ENCODE peak calls at places on chromosomes 2 and 18, in six cellular contexts. U, Q, L, Z, T and R are unnamed samples.

GRCh38 chr18:44321868-44322590 is 358.7 kb upstream of the SETBP1 start:
- DNase-seq in Z (no peak), T (no peak), L (no peak), U (no peak), Q (no peak), R (no peak)

GRCh38 chr18:68797901-68798300 is at the start of gene CCDC102B:
- DNase-seq in T (no peak), Q (peak; percentile 86), L (no peak), U (no peak), Z (no peak), R (no peak)

GRCh38 chr18:12839057-12839525 is 44.9 kb downstream of the PTPN2 start:
- DNase-seq in U (no peak), T (no peak), Q (peak; percentile 18), L (no peak), Z (peak; percentile 49), R (peak; percentile 61)

GRCh38 chr2:50225021-50225928 is 806.7 kb downstream of the NRXN1 start:
- DNase-seq in T (peak; percentile 74), L (no peak), Z (no peak), U (no peak), Q (no peak), R (no peak)

GRCh38 chr2:236051803-236052202 is 116.4 kb downstream of the GBX2 start:
- DNase-seq in Q (no peak), U (no peak), T (no peak), L (no peak), Z (no peak), R (no peak)

GRCh38 chr2:134919360-134920210 is 963 bp downstream of the CCNT2 start:
- DNase-seq in Q (peak; percentile 56), T (no peak), U (peak; percentile 60), L (no peak), Z (peak; percentile 71), R (peak; percentile 34)

GRCh38 chr2:191178066-191178701 is 27.4 kb upstream of the STAT4 start:
- DNase-seq in T (no peak), U (no peak), Z (no peak), Q (no peak), L (no peak), R (no peak)

GRCh38 chr2:146143971-146144370 is 1624.1 kb upstream of the ZEB2 start:
- DNase-seq in L (no peak), T (no peak), Z (no peak), Q (peak; percentile 72), U (no peak), R (no peak)

GRCh38 chr2:46286715-46287114 is 10.5 kb upstream of the EPAS1 start:
- DNase-seq in Z (no peak), T (peak; percentile 54), L (no peak), Q (no peak), U (no peak), R (no peak)

GRCh38 chr2:46559257-46559656 is 79.9 kb downstream of the TMEM247 start:
- DNase-seq in L (no peak), T (no peak), Z (no peak), Q (no peak), U (no peak), R (no peak)

GRCh38 chr18:11747286-11747685 is 58.2 kb downstream of the GNAL start:
- DNase-seq in T (no peak), L (no peak), Q (no peak), U (no peak), Z (no peak), R (no peak)

GRCh38 chr2:149904352-149904751 is 316.8 kb upstream of the MMADHC start:
- DNase-seq in T (no peak), L (no peak), Q (no peak), U (no peak), Z (no peak), R (no peak)

GRCh38 chr2:12579018-12579417 is 137.7 kb upstream of the TRIB2 start:
- DNase-seq in T (no peak), U (no peak), L (no peak), Q (no peak), Z (no peak), R (no peak)

GRCh38 chr2:109185801-109186570 is 57.0 kb downstream of the SH3RF3 start:
- DNase-seq in Z (no peak), L (no peak), T (peak; percentile 34), U (no peak), Q (no peak), R (no peak)

GRCh38 chr2:28055325-28055970 is 164.9 kb downstream of the BABAM2 start:
- DNase-seq in U (no peak), T (no peak), Z (no peak), L (no peak), Q (no peak), R (no peak)

GRCh38 chr2:232524771-232525170 is 1.2 kb upstream of the CHRND start:
- DNase-seq in Z (no peak), L (no peak), T (no peak), Q (no peak), U (no peak), R (no peak)

GRCh38 chr2:109341904-109342303 is 212.9 kb downstream of the SH3RF3 start:
- DNase-seq in T (no peak), U (peak; percentile 13), L (no peak), Z (no peak), Q (no peak), R (no peak)

GRCh38 chr2:182006606-182007005 is 21.0 kb downstream of the PPP1R1C start:
- DNase-seq in L (no peak), Z (no peak), T (no peak), U (no peak), Q (no peak), R (no peak)

GRCh38 chr2:128901572-128902391 is 583.1 kb upstream of the HS6ST1 start:
- DNase-seq in U (no peak), T (no peak), L (no peak), Q (no peak), Z (peak; percentile 22), R (no peak)

GRCh38 chr18:80246656-80247402 is 485 bp downstream of the PARD6G start:
- DNase-seq in U (no peak), Q (peak; percentile 29), L (no peak), T (peak; percentile 81), Z (no peak), R (no peak)

GRCh38 chr2:37713258-37713700 is 41.8 kb upstream of the CDC42EP3 start:
- DNase-seq in L (no peak), U (no peak), Z (no peak), T (no peak), Q (peak; percentile 95), R (peak; percentile 72)

GRCh38 chr2:29063646-29064372 is 10.5 kb downstream of the PCARE start:
- DNase-seq in L (no peak), U (no peak), T (no peak), Q (no peak), Z (no peak), R (no peak)

GRCh38 chr2:46297546-46298271 is 502 bp downstream of the EPAS1 start:
- DNase-seq in Z (peak; percentile 82), U (peak; percentile 93), Q (peak; percentile 38), L (no peak), T (peak; percentile 91), R (peak; percentile 77)

GRCh38 chr18:6885992-6886823 is 156.7 kb downstream of the ARHGAP28 start:
- DNase-seq in Q (peak; percentile 65), T (peak; percentile 73), Z (no peak), L (no peak), U (peak; percentile 59), R (peak; percentile 47)

GRCh38 chr18:73153271-73153670 is 285.5 kb upstream of the NETO1 start:
- DNase-seq in T (no peak), Z (no peak), Q (no peak), L (peak; percentile 19), U (no peak), R (no peak)

GRCh38 chr2:53886406-53887280 is 26.9 kb upstream of the GPR75 start:
- DNase-seq in Z (no peak), U (no peak), Q (no peak), L (no peak), T (no peak), R (no peak)

GRCh38 chr2:232492963-232493700 is 5.5 kb upstream of the ECEL1 start:
- DNase-seq in Q (no peak), L (no peak), U (no peak), T (peak; percentile 44), Z (no peak), R (no peak)

GRCh38 chr18:42052137-42052708 is 97.2 kb downstream of the PIK3C3 start:
- DNase-seq in Q (peak; percentile 20), L (no peak), Z (no peak), U (no peak), T (no peak), R (peak; percentile 33)

GRCh38 chr2:217845251-217845650 is 157.5 kb downstream of the TNS1 start:
- DNase-seq in U (no peak), Z (no peak), Q (no peak), T (no peak), L (no peak), R (no peak)
- H3K4me1 ChIP-seq in U (no peaks in the 10 kb centered on the region), Z (no peaks in the 10 kb centered on the region), Q (peaks cover 13% of the 10 kb centered on the region), T (no peaks in the 10 kb centered on the region), L (peaks cover 19% of the 10 kb centered on the region), R (no peaks in the 10 kb centered on the region)

GRCh38 chr2:17652681-17653080 is 100.9 kb downstream of the SMC6 start:
- DNase-seq in Q (no peak), T (no peak), U (peak; percentile 2), Z (no peak), L (no peak), R (no peak)
- H3K4me1 ChIP-seq in Q (no peaks in the 10 kb centered on the region), T (no peaks in the 10 kb centered on the region), U (no peaks in the 10 kb centered on the region), Z (no peaks in the 10 kb centered on the region), L (no peaks in the 10 kb centered on the region), R (peaks cover 15% of the 10 kb centered on the region)

DNA sequence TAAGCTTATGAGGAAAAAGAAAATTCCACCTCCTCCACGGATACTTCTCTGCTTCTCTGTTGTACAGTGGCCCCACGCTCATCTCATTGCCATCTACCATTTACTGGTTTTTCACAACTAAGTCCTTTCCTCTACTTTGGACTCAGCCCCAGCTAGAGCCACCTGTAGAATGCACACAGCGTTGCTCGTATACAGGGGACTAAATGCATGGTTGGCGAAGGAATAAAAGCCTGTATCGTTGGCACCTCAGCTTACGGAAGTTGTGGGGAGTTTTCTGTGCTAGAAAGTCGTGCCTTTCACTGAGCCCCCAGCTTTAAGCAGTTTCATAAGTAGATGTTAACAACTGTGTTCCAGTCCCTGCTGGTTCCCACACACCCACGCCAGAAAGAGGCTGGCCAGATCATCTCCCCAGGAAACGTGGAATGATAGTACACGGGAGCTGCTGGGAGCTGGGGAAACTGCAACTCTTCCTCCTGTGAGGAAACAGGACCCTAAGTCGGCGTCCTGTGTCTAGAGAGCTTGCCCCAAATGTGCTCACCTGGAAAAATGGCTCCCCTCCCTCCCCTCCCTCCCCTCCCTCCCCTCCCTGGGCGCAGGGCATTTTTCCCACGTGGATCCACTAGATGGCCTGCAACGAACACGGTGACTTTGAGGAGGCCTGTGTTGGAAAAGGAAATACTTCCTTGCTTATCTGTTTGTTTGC is 43.7 kb upstream of the RFX8 start:
- DNase-seq in T (peak; percentile 83), Z (no peak), L (no peak), Q (peak; percentile 59), U (peak; percentile 41), R (no peak)
- H3K4me1 ChIP-seq in T (no peaks in the 10 kb centered on the region), Z (peaks cover 10% of the 10 kb centered on the region), L (peaks cover 55% of the 10 kb centered on the region), Q (peaks cover 9% of the 10 kb centered on the region), U (no peaks in the 10 kb centered on the region), R (no peaks in the 10 kb centered on the region)

DNA sequence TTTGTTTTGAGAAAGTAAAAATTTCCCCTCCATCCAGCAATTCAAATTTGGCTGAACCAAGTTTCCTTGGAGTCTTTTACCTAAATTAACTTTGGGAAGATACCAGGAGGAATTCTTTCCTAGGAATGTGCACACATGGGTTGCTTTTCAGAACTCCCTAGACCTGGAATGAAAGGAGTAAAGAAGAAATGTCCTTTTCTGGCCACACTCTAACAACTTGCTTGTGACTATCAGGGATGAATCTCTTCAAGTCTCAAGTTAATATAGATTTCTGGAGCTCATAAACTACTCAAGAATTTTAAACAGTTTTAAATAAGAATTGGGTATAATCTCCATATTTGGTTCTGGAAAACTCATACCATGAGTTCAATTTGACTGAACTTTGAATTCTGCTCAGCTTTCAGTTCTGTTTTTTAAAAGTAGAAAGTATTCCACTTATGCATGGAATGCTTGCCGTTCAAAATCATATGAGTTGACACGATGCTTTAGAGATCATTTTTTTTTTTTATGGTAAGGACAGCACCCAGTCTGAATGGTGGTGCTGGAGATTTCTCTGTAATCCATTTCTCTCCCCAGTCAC is 7.7 kb downstream of the RASGRP3 start:
- DNase-seq in U (no peak), Q (no peak), L (no peak), Z (no peak), T (no peak), R (no peak)
- H3K4me1 ChIP-seq in U (no peaks in the 10 kb centered on the region), Q (no peaks in the 10 kb centered on the region), L (no peaks in the 10 kb centered on the region), Z (no peaks in the 10 kb centered on the region), T (no peaks in the 10 kb centered on the region), R (peaks cover 31% of the 10 kb centered on the region)